ENCODE peak calls at places on chromosomes 16 and 17, in five cellular contexts. I is breast epithelium, L is endothelial cell of umbilical vein, W is H1, P is stomach. T is an unnamed sample.

GRCh38 chr17:34302626-34303025 is 16.6 kb upstream of the CCL8 start:
- DNase-seq in I (no peak), L (no peak), W (no peak), P (no peak), T (no peak)

GRCh38 chr17:47879028-47879585 is 16.9 kb upstream of the SP2 start:
- DNase-seq in I (no peak), L (no peak), W (no peak), P (no peak), T (no peak)

GRCh38 chr17:73863761-73864535 is 219.7 kb upstream of the SDK2 start:
- DNase-seq in I (no peak), L (no peak), W (no peak), P (peak), T (no peak)

GRCh38 chr16:4314532-4315184 is 1.2 kb upstream of the GLIS2 start:
- DNase-seq in I (no peak), L (peak), W (peak), P (no peak), T (peak)

GRCh38 chr17:49548506-49549310 is 27.0 kb upstream of the NXPH3 start:
- DNase-seq in I (no peak), L (no peak), W (peak), P (peak), T (peak)

GRCh38 chr16:50065241-50065623 is 538 bp upstream of the HEATR3 start:
- DNase-seq in I (no peak), L (no peak), W (no peak), P (no peak), T (no peak)

GRCh38 chr16:56362706-56363105 is 62.6 kb downstream of the AMFR start:
- DNase-seq in I (no peak), L (no peak), W (no peak), P (no peak), T (no peak)

GRCh38 chr16:12901204-12901596 is 198 bp upstream of the SHISA9 start:
- DNase-seq in I (no peak), L (no peak), W (peak), P (no peak), T (peak)

GRCh38 chr16:48409839-48410610 is 24.8 kb upstream of the SIAH1 start:
- DNase-seq in I (no peak), L (no peak), W (no peak), P (peak), T (no peak)

GRCh38 chr17:45413498-45413923 is 19.2 kb downstream of the ARHGAP27 start:
- DNase-seq in I (no peak), L (no peak), W (no peak), P (peak), T (no peak)

GRCh38 chr16:88302666-88303065 is 80.1 kb upstream of the ZNF469 start:
- DNase-seq in I (no peak), L (no peak), W (no peak), P (no peak), T (no peak)

GRCh38 chr17:82909322-82909904 is 69.6 kb upstream of the ZNF750 start:
- DNase-seq in I (no peak), L (no peak), W (no peak), P (peak), T (no peak)

GRCh38 chr16:50530277-50531236 is 17.6 kb upstream of the NKD1 start:
- DNase-seq in I (no peak), L (no peak), W (peak), P (peak), T (no peak)

GRCh38 chr16:1378804-1379053 is 27.0 kb downstream of the GNPTG start:
- DNase-seq in I (no peak), L (no peak), W (no peak), P (no peak), T (no peak)
- TF ChIP-seq POLR2AphosphoS5 in I (no peak), L (no peak), W (no peak), P (no peak), T (no peak)

DNA sequence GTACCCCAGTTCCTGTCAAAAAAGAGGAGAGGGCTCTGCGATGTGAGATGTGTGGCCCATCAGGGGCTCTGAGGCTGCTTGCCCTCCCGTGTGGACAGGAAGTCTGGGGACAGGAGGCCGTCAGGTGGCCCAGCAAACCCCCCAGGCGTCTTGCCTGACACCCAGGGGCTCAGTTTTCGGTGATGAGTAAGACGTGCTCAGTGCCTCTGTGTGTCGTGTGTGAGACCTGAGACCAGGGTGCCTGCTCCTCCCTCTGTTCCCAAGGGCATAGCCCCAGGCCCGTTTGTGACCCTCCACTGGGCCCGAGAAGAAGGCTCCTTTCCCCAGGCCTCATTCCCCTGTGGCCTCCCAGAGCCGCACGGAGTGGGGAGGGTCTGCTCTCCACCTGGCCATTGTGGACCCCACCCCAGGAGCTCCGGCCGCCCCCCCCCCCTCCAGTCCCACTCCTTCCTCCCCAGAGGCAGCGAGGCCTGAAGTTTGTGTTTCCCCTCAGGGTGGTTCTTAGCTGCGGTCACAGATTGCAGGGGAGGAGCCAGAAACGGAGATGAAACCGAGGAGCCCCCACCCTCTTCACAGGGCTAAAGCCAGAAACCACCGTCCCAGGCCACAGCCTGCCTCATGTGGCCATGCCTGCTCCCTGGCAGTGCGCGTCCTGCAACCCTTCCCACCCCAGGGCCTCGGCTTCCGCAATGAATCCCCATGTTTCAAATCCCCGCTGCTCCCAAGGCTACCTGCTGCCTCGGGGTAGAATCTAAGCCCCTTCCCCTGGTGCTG is 4.9 kb upstream of the ACTG1 start:
- DNase-seq in I (no peak), L (no peak), W (peak), P (no peak), T (peak)
- H3K4me3 ChIP-seq in I (peak), L (no peak), W (no peak), P (peak), T (peak)

GRCh38 chr17:17784599-17785264 is 52.1 kb downstream of the SREBF1 start:
- DNase-seq in I (no peak), L (no peak), W (no peak), P (peak), T (peak)

GRCh38 chr17:17783825-17784598 is 52.8 kb downstream of the SREBF1 start:
- DNase-seq in I (no peak), L (peak), W (no peak), P (peak), T (peak)

GRCh38 chr17:17781591-17782424 is 55.0 kb downstream of the SREBF1 start:
- DNase-seq in I (no peak), L (peak), W (peak), P (peak), T (peak)

GRCh38 chr17:17782425-17783120 is 54.2 kb downstream of the SREBF1 start:
- DNase-seq in I (no peak), L (no peak), W (peak), P (peak), T (peak)

DNA sequence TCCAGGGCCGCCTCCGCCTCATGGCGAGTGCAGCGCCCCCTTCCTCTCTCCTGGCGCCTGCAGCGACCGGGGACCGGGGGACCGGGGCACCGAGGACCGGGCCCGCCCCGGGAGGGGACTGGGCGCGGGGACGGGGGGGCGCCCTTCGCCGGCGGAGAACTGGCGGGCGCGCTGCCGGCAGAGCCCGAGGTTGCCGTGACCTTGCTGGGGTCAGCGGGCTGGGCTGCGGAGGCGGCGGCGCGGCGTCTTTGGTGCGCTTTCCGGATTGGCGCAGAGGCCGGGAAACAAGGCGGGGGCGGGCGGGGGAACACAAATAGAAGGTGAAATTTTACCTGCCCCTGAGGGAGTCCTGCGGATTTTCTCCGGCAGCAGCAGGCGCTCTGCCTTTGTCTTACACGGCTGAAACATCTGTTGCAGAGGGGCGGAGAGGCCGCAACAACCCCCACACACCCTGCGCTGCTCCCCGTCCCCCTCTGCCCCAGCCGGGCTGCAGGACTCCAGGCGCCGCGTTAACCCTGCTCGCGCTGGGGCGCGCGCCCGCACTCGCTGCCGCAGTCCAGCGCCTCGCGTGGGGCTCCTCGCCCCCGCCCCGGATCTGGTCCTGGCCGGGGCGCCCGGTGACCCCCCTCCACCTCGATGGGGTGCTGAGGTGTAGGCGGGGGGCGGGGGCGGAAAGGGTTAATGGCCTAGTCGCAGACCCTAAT is 53.5 kb downstream of the SREBF1 start:
- DNase-seq in I (peak), L (peak), W (peak), P (peak), T (peak)
- TF ChIP-seq POLR2AphosphoS5 in I (no peak), L (no peak), W (no peak), P (no peak), T (no peak)

GRCh38 chr17:31068291-31068690 is 26.5 kb upstream of the NF1 start:
- DNase-seq in I (no peak), L (peak), W (peak), P (peak), T (peak)
- H3K4me3 ChIP-seq in I (no peak), L (no peak), W (no peak), P (no peak), T (no peak)

GRCh38 chr17:59275618-59276017 is 55.3 kb downstream of the GDPD1 start:
- DNase-seq in I (no peak), L (no peak), W (no peak), P (no peak), T (no peak)

GRCh38 chr17:59278401-59278800 is 53.1 kb upstream of the YPEL2 start:
- DNase-seq in I (no peak), L (no peak), W (no peak), P (no peak), T (no peak)

GRCh38 chr17:59277031-59277430 is 54.4 kb upstream of the YPEL2 start:
- DNase-seq in I (no peak), L (no peak), W (no peak), P (no peak), T (no peak)
- TF ChIP-seq POLR2AphosphoS5 in I (no peak), L (no peak), W (no peak), P (no peak), T (no peak)

T was measured in GM23338.